ENCODE peak calls at places on chromosomes 1 and 21, in four cellular contexts. Y is mucosa of gallbladder, S is HEK293T, D is ELR. X is an unnamed sample.

GRCh38 chr1:147541672-147542548 is 609 bp downstream of the BCL9 start:
- DNase-seq in Y (peak; percentile 17), S (peak; percentile 50), D (peak; percentile 51), X (peak; percentile 39)

GRCh38 chr1:53543771-53544695 is 84.8 kb downstream of the DMRTB1 start:
- DNase-seq in Y (no peak), S (no peak), D (no peak), X (no peak)

GRCh38 chr1:7688659-7689058 is 82.4 kb upstream of the VAMP3 start:
- DNase-seq in Y (no peak), S (no peak), D (no peak), X (no peak)

GRCh38 chr1:44672254-44672955 is 1.9 kb downstream of the TMEM53 start:
- DNase-seq in Y (peak; percentile 27), S (no peak), D (peak; percentile 89), X (peak; percentile 94)

GRCh38 chr21:39673736-39674135 is 61.0 kb downstream of the B3GALT5 start:
- DNase-seq in Y (no peak), S (no peak), D (no peak), X (no peak)

GRCh38 chr1:33081554-33082305 is 777 bp downstream of the AZIN2 start:
- DNase-seq in Y (no peak), S (no peak), D (peak; percentile 30), X (no peak)

GRCh38 chr1:61141288-61142044 is 59.1 kb downstream of the NFIA start:
- DNase-seq in Y (no peak), S (no peak), D (peak; percentile 22), X (no peak)

GRCh38 chr1:91830242-91831131 is 55.5 kb downstream of the TGFBR3 start:
- DNase-seq in Y (peak; percentile 64), S (no peak), D (peak; percentile 77), X (peak; percentile 67)

GRCh38 chr1:39902121-39902807 is 547 bp upstream of the MYCL start:
- DNase-seq in Y (peak; percentile 74), S (peak; percentile 56), D (peak; percentile 61), X (peak; percentile 39)

GRCh38 chr1:67726224-67726623 is 41.2 kb downstream of the GADD45A start:
- DNase-seq in Y (no peak), S (no peak), D (peak; percentile 89), X (peak; percentile 19)

GRCh38 chr1:160996195-160996594 is 24.8 kb downstream of the F11R start:
- DNase-seq in Y (no peak), S (no peak), D (peak; percentile 94), X (peak; percentile 72)

X was measured in SK-MEL-5.